ENCODE peak calls at places on chromosomes 13 and 19, in nine cellular contexts. One of them, this sample, is unnamed.

GRCh38 chr13:37069597-37070103 is 10.2 kb upstream of the SUPT20H start:
- DNase-seq in lower leg skin: no peak
- DNase-seq in esophagus squamous epithelium: no peak
- DNase-seq in gastrocnemius medialis: no peak
- DNase-seq in ovary: no peak
- DNase-seq in testis: no peak
- DNase-seq in body of pancreas: no peak
- DNase-seq in uterus: no peak
- DNase-seq in transverse colon: no peak
- DNase-seq in this sample: no peak

GRCh38 chr13:50644081-50644871 is 199.2 kb downstream of the DLEU7 start:
- DNase-seq in uterus: no peak
- DNase-seq in testis: no peak
- DNase-seq in lower leg skin: no peak
- DNase-seq in body of pancreas: no peak
- DNase-seq in esophagus squamous epithelium: no peak
- DNase-seq in transverse colon: no peak
- DNase-seq in gastrocnemius medialis: no peak
- DNase-seq in ovary: no peak
- DNase-seq in this sample: no peak

GRCh38 chr19:19488041-19488874 is 27.1 kb downstream of the TSSK6 start:
- DNase-seq in testis: peak; percentile 43
- DNase-seq in uterus: no peak
- DNase-seq in esophagus squamous epithelium: no peak
- DNase-seq in transverse colon: peak; percentile 60
- DNase-seq in body of pancreas: peak; percentile 57
- DNase-seq in ovary: peak; percentile 63
- DNase-seq in gastrocnemius medialis: no peak
- DNase-seq in lower leg skin: no peak
- DNase-seq in this sample: no peak

GRCh38 chr19:7542556-7543348 is 7.2 kb downstream of the PNPLA6 start:
- DNase-seq in lower leg skin: no peak
- DNase-seq in gastrocnemius medialis: no peak
- DNase-seq in ovary: no peak
- DNase-seq in transverse colon: no peak
- DNase-seq in uterus: no peak
- DNase-seq in testis: no peak
- DNase-seq in body of pancreas: no peak
- DNase-seq in esophagus squamous epithelium: no peak
- DNase-seq in this sample: no peak

GRCh38 chr19:51101171-51101865 is 6.9 kb downstream of the CTU1 start:
- DNase-seq in transverse colon: no peak
- DNase-seq in uterus: no peak
- DNase-seq in body of pancreas: peak; percentile 54
- DNase-seq in ovary: no peak
- DNase-seq in esophagus squamous epithelium: no peak
- DNase-seq in lower leg skin: no peak
- DNase-seq in gastrocnemius medialis: no peak
- DNase-seq in testis: no peak
- DNase-seq in this sample: no peak

GRCh38 chr19:55457683-55458457 is 3.6 kb downstream of the ISOC2 start:
- DNase-seq in transverse colon: no peak
- DNase-seq in testis: no peak
- DNase-seq in lower leg skin: no peak
- DNase-seq in body of pancreas: no peak
- DNase-seq in esophagus squamous epithelium: no peak
- DNase-seq in uterus: no peak
- DNase-seq in gastrocnemius medialis: no peak
- DNase-seq in ovary: no peak
- DNase-seq in this sample: no peak

GRCh38 chr19:38197937-38198704 is 25.9 kb downstream of the DPF1 start:
- DNase-seq in body of pancreas: no peak
- DNase-seq in testis: no peak
- DNase-seq in uterus: no peak
- DNase-seq in transverse colon: no peak
- DNase-seq in ovary: no peak
- DNase-seq in lower leg skin: no peak
- DNase-seq in esophagus squamous epithelium: no peak
- DNase-seq in gastrocnemius medialis: no peak
- DNase-seq in this sample: no peak

GRCh38 chr13:59951011-59951410 is 212.7 kb downstream of the DIAPH3 start:
- DNase-seq in uterus: no peak
- DNase-seq in gastrocnemius medialis: no peak
- DNase-seq in transverse colon: no peak
- DNase-seq in ovary: no peak
- DNase-seq in body of pancreas: no peak
- DNase-seq in lower leg skin: no peak
- DNase-seq in testis: no peak
- DNase-seq in esophagus squamous epithelium: no peak
- DNase-seq in this sample: no peak

GRCh38 chr13:113822266-113822665 is 41.6 kb downstream of the GAS6 start:
- DNase-seq in testis: no peak
- DNase-seq in ovary: no peak
- DNase-seq in uterus: no peak
- DNase-seq in transverse colon: no peak
- DNase-seq in lower leg skin: no peak
- DNase-seq in esophagus squamous epithelium: no peak
- DNase-seq in body of pancreas: no peak
- DNase-seq in gastrocnemius medialis: no peak
- DNase-seq in this sample: no peak

GRCh38 chr13:113819731-113820715 is 43.9 kb downstream of the GAS6 start:
- DNase-seq in ovary: no peak
- DNase-seq in gastrocnemius medialis: no peak
- DNase-seq in testis: no peak
- DNase-seq in lower leg skin: no peak
- DNase-seq in uterus: no peak
- DNase-seq in transverse colon: no peak
- DNase-seq in esophagus squamous epithelium: no peak
- DNase-seq in body of pancreas: no peak
- DNase-seq in this sample: no peak

GRCh38 chr13:113819341-113819730 is 44.5 kb downstream of the GAS6 start:
- DNase-seq in body of pancreas: no peak
- DNase-seq in ovary: no peak
- DNase-seq in gastrocnemius medialis: no peak
- DNase-seq in esophagus squamous epithelium: no peak
- DNase-seq in transverse colon: no peak
- DNase-seq in testis: no peak
- DNase-seq in lower leg skin: no peak
- DNase-seq in uterus: no peak
- DNase-seq in this sample: no peak

GRCh38 chr13:113821847-113822246 is 42.0 kb downstream of the GAS6 start:
- DNase-seq in transverse colon: no peak
- DNase-seq in esophagus squamous epithelium: no peak
- DNase-seq in gastrocnemius medialis: no peak
- DNase-seq in body of pancreas: no peak
- DNase-seq in testis: no peak
- DNase-seq in lower leg skin: no peak
- DNase-seq in ovary: peak; percentile 67
- DNase-seq in uterus: peak; percentile 47
- DNase-seq in this sample: no peak

DNA sequence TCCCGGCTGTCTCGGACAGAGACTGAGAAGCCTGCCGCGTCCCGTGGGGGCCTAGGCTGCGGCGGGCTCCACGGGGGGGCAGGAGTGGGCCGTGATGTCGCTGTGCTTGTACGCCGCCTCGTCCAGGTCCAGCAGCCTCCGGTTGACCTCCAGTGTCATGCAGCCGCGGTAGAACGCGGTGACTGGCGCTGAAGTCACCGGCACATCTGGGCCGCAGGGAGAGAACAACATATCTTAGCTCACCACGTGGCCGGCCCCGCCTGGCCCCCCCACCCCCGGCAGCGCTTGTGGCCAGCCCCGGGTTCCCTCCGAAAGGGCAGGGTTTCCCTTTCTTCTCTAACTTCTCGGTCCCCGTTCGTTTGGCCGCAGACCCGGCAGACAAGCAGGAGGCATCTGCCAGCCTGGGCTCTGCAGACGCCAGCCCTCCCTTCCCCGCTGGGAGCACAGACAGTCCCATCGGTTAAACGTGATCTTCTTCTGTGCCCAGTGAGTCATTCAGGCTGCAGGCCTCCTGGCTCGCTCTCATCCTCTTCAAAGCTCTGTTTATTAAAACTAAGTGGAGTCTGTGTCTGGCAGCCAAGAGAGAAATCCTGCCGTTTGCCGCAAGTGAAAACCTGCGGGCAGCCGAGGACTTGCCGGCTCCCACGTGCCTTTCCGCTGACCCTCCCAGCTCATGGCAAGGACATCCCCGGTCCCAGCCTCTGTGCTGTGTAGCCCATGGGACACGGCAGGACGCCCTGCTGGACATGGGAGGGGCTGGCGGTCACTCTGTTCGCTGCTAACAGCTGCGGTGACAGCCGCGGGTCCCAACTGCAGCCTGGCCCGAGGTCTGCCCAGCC is 42.8 kb downstream of the GAS6 start:
- DNase-seq in esophagus squamous epithelium: no peak
- DNase-seq in transverse colon: peak; percentile 63
- DNase-seq in ovary: peak; percentile 77
- DNase-seq in gastrocnemius medialis: peak; percentile 95
- DNase-seq in lower leg skin: peak; percentile 94
- DNase-seq in body of pancreas: peak; percentile 30
- DNase-seq in testis: peak; percentile 84
- DNase-seq in uterus: peak; percentile 87
- DNase-seq in this sample: peak; percentile 100
- TF ChIP-seq POLR2A in esophagus squamous epithelium: no peak
- TF ChIP-seq POLR2A in transverse colon: no peak
- TF ChIP-seq POLR2A in ovary: no peak
- TF ChIP-seq POLR2A in gastrocnemius medialis: peak; percentile 43
- TF ChIP-seq POLR2A in lower leg skin: no peak
- TF ChIP-seq POLR2A in body of pancreas: no peak
- TF ChIP-seq POLR2A in testis: no peak
- TF ChIP-seq POLR2A in uterus: no peak
- TF ChIP-seq POLR2A in this sample: peak; percentile 19

GRCh38 chr13:99305180-99305965 is 1.8 kb downstream of the GPR183 start:
- DNase-seq in testis: no peak
- DNase-seq in gastrocnemius medialis: no peak
- DNase-seq in uterus: no peak
- DNase-seq in body of pancreas: no peak
- DNase-seq in lower leg skin: no peak
- DNase-seq in ovary: no peak
- DNase-seq in esophagus squamous epithelium: no peak
- DNase-seq in transverse colon: no peak
- DNase-seq in this sample: no peak

GRCh38 chr13:99308481-99309087 is 1.4 kb upstream of the GPR183 start:
- DNase-seq in testis: no peak
- DNase-seq in transverse colon: no peak
- DNase-seq in lower leg skin: no peak
- DNase-seq in esophagus squamous epithelium: no peak
- DNase-seq in gastrocnemius medialis: no peak
- DNase-seq in ovary: no peak
- DNase-seq in body of pancreas: no peak
- DNase-seq in uterus: no peak
- DNase-seq in this sample: no peak

GRCh38 chr13:99310382-99311031 is 3.3 kb upstream of the GPR183 start:
- DNase-seq in body of pancreas: no peak
- DNase-seq in ovary: no peak
- DNase-seq in transverse colon: no peak
- DNase-seq in uterus: no peak
- DNase-seq in esophagus squamous epithelium: no peak
- DNase-seq in lower leg skin: no peak
- DNase-seq in gastrocnemius medialis: no peak
- DNase-seq in testis: no peak
- DNase-seq in this sample: no peak

GRCh38 chr13:99307247-99307646 is at the start of gene GPR183:
- DNase-seq in esophagus squamous epithelium: no peak
- DNase-seq in gastrocnemius medialis: no peak
- DNase-seq in body of pancreas: no peak
- DNase-seq in testis: no peak
- DNase-seq in lower leg skin: no peak
- DNase-seq in ovary: no peak
- DNase-seq in uterus: no peak
- DNase-seq in transverse colon: no peak
- DNase-seq in this sample: no peak

DNA sequence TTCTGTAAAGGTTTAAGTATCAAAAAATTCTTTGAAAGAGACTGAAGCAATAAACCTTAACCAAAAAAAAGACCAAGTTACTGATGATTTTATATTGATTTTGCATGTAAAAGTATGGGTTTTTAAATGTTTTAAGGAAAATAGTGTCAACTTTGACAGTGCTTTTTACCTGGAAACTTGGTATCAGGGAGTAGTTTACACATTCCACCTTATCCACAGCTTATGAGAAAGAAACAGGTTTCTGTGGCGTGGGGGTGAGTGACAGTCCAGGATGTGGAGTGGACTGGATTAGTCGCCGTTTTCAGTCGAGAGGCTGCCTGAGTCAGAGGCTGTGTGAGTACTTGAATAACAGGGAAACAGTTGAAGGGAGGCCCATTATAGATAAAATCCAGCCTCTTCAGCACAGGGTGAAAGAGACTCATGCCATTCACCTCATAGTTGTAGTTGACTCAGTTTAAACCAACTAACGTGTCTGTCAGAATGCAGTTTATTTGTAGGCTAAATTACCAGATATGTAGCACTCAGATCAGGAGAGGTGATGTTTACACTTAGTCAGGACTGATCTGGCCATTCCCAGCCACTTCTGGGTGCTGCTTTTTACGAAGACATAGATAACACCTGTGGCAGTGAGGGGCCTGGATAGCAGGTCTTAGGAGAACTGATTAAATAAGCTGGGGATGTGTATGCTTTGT is 595 bp upstream of the GPR183 start:
- DNase-seq in transverse colon: peak; percentile 41
- DNase-seq in uterus: no peak
- DNase-seq in gastrocnemius medialis: no peak
- DNase-seq in lower leg skin: no peak
- DNase-seq in body of pancreas: peak; percentile 54
- DNase-seq in esophagus squamous epithelium: no peak
- DNase-seq in ovary: no peak
- DNase-seq in testis: no peak
- DNase-seq in this sample: peak; percentile 71
- TF ChIP-seq POLR2A in transverse colon: no peak
- TF ChIP-seq POLR2A in uterus: no peak
- TF ChIP-seq POLR2A in gastrocnemius medialis: no peak
- TF ChIP-seq POLR2A in lower leg skin: no peak
- TF ChIP-seq POLR2A in body of pancreas: no peak
- TF ChIP-seq POLR2A in esophagus squamous epithelium: no peak
- TF ChIP-seq POLR2A in ovary: no peak
- TF ChIP-seq POLR2A in testis: no peak
- TF ChIP-seq POLR2A in this sample: no peak

DNA sequence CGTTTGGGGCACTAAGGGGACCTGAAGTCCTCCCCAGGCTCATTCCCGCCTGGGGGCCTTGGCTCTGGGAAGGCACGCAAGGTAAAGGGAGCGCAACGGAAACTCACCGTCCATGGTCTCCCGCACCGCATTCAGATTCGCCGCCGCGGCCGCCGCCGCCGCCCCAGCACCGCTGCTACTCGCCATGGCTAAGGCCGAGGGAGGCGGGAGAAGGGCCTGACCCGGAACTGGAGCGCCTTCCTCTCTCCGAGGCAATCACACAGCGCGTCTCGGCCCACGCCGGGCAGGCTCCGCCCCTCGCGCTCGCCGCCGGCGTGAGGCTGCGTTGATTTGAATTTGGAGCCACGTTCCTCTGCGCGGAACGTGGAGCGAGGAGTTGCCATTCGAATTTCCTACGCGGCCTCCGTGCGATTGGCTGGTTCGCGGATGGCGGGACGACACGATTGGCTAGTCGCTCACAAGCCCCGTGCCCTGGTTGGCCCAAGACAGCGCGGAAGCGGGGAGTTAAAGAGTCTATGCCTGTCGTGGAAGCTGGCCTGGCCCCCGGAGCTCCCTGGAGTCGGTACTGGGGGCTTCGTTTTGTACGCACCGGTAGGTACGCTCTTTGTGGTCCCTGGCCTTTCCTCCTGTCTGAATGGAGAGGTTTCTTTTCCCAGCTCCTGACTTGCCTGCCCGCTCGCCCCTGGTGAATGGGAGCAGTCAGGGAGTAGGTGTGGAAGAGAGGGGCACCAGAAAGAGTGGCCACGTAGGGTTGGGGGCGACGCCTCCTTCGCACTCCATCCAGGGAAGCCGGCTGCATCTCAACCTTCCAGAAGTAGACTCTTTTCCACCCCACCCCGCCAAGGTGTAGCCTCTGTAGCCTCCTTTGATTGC is at the start of the genes BORA and MZT1:
- DNase-seq in esophagus squamous epithelium: peak; percentile 85
- DNase-seq in body of pancreas: peak; percentile 94
- DNase-seq in ovary: peak; percentile 86
- DNase-seq in testis: peak; percentile 96
- DNase-seq in transverse colon: peak; percentile 97
- DNase-seq in gastrocnemius medialis: peak; percentile 89
- DNase-seq in lower leg skin: peak; percentile 95
- DNase-seq in uterus: peak; percentile 93
- DNase-seq in this sample: peak; percentile 89
- TF ChIP-seq POLR2A in esophagus squamous epithelium: no peak
- TF ChIP-seq POLR2A in body of pancreas: peak; percentile 65
- TF ChIP-seq POLR2A in ovary: no peak
- TF ChIP-seq POLR2A in testis: no peak
- TF ChIP-seq POLR2A in transverse colon: peak; percentile 45
- TF ChIP-seq POLR2A in gastrocnemius medialis: no peak
- TF ChIP-seq POLR2A in lower leg skin: no peak
- TF ChIP-seq POLR2A in uterus: no peak
- TF ChIP-seq POLR2A in this sample: peak; percentile 59

GRCh38 chr19:41917676-41918075 is 10.6 kb downstream of the ERFL start:
- DNase-seq in transverse colon: no peak
- DNase-seq in uterus: no peak
- DNase-seq in ovary: no peak
- DNase-seq in gastrocnemius medialis: no peak
- DNase-seq in testis: no peak
- DNase-seq in body of pancreas: no peak
- DNase-seq in lower leg skin: no peak
- DNase-seq in esophagus squamous epithelium: no peak
- DNase-seq in this sample: no peak
- TF ChIP-seq POLR2A in transverse colon: no peak
- TF ChIP-seq POLR2A in uterus: no peak
- TF ChIP-seq POLR2A in ovary: no peak
- TF ChIP-seq POLR2A in gastrocnemius medialis: no peak
- TF ChIP-seq POLR2A in testis: no peak
- TF ChIP-seq POLR2A in body of pancreas: no peak
- TF ChIP-seq POLR2A in lower leg skin: no peak
- TF ChIP-seq POLR2A in esophagus squamous epithelium: no peak
- TF ChIP-seq POLR2A in this sample: no peak